ENCODE peak calls at places on chromosomes 5 and 9, in nine cellular contexts. Y is B cell, V is AG09309, H is lung, F is BE2C, X is mammary epithelial cell, L is MM.1S, A is PC-3, P is epithelial cell of esophagus. Q is an unnamed sample.

GRCh38 chr5:146744358-146744757 is 134.2 kb downstream of the PPP2R2B start:
- DNase-seq in Y (no peak), V (no peak), H (no peak), F (no peak), X (peak), L (no peak), A (peak), P (peak), Q (no peak)

GRCh38 chr5:43301653-43302091 is 11.5 kb downstream of the HMGCS1 start:
- DNase-seq in Y (no peak), V (no peak), H (no peak), F (no peak), X (no peak), L (no peak), A (no peak), P (no peak), Q (no peak)

GRCh38 chr9:14068690-14069089 is 245.3 kb downstream of the NFIB start:
- DNase-seq in Y (no peak), V (no peak), H (no peak), F (no peak), X (no peak), L (no peak), A (no peak), P (no peak), Q (no peak)

GRCh38 chr5:124867064-124867707 is 120.7 kb upstream of the ZNF608 start:
- DNase-seq in Y (no peak), V (peak), H (no peak), F (no peak), X (peak), L (no peak), A (no peak), P (peak), Q (no peak)

GRCh38 chr5:72651779-72652178 is 144.6 kb upstream of the ZNF366 start:
- DNase-seq in Y (no peak), V (no peak), H (no peak), F (no peak), X (no peak), L (no peak), A (peak), P (peak), Q (no peak)

GRCh38 chr5:139283252-139284166 is 10.0 kb upstream of the MATR3 start:
- DNase-seq in Y (no peak), V (no peak), H (no peak), F (no peak), X (no peak), L (no peak), A (no peak), P (no peak), Q (no peak)

GRCh38 chr5:172443441-172444109 is 10.8 kb downstream of the SH3PXD2B start:
- DNase-seq in Y (no peak), V (peak), H (peak), F (peak), X (peak), L (no peak), A (peak), P (peak), Q (no peak)

GRCh38 chr5:53642006-53642405 is 81.6 kb downstream of the NDUFS4 start:
- DNase-seq in Y (no peak), V (peak), H (no peak), F (no peak), X (peak), L (no peak), A (no peak), P (peak), Q (no peak)

GRCh38 chr5:7015586-7016256 is 302.5 kb downstream of the TENT4A start:
- DNase-seq in Y (no peak), V (no peak), H (no peak), F (no peak), X (no peak), L (no peak), A (peak), P (peak), Q (no peak)

GRCh38 chr5:180611140-180611850 is 20.0 kb upstream of the SCGB3A1 start:
- DNase-seq in Y (no peak), V (no peak), H (no peak), F (no peak), X (no peak), L (no peak), A (peak), P (no peak), Q (no peak)

GRCh38 chr5:88480766-88481499 is 212.3 kb upstream of the TMEM161B start:
- DNase-seq in Y (no peak), V (no peak), H (no peak), F (no peak), X (no peak), L (no peak), A (no peak), P (no peak), Q (no peak)

GRCh38 chr9:38251036-38251335 is 141.5 kb upstream of the ALDH1B1 start:
- DNase-seq in Y (no peak), V (no peak), H (no peak), F (no peak), X (no peak), L (no peak), A (no peak), P (no peak), Q (no peak)

GRCh38 chr5:141199359-141200235 is at the start of gene PCDHB11:
- DNase-seq in Y (no peak), V (no peak), H (no peak), F (no peak), X (peak), L (peak), A (peak), P (no peak), Q (no peak)
- TF ChIP-seq CTCF in Y (no peak), V (peak), H (no peak), F (peak), X (no peak), L (peak), A (peak), P (no peak), Q (no peak)

GRCh38 chr9:74645007-74645639 is 148.0 kb downstream of the RORB start:
- DNase-seq in Y (no peak), V (no peak), H (no peak), F (peak), X (peak), L (peak), A (peak), P (peak), Q (peak)
- TF ChIP-seq CTCF in Y (peak), V (peak), H (no peak), F (peak), X (peak), L (peak), A (peak), P (peak), Q (peak)

GRCh38 chr9:90775657-90776056 is 26.0 kb upstream of the SYK start:
- DNase-seq in Y (no peak), V (no peak), H (no peak), F (no peak), X (no peak), L (peak), A (no peak), P (no peak), Q (no peak)

GRCh38 chr9:90772381-90772780 is 29.2 kb upstream of the SYK start:
- DNase-seq in Y (no peak), V (no peak), H (no peak), F (no peak), X (no peak), L (no peak), A (no peak), P (no peak), Q (no peak)

GRCh38 chr9:90773593-90773992 is 28.0 kb upstream of the SYK start:
- DNase-seq in Y (no peak), V (no peak), H (no peak), F (peak), X (peak), L (peak), A (peak), P (peak), Q (no peak)

GRCh38 chr9:90770927-90771326 is 30.7 kb upstream of the SYK start:
- DNase-seq in Y (no peak), V (no peak), H (no peak), F (no peak), X (peak), L (no peak), A (peak), P (peak), Q (no peak)

GRCh38 chr9:90774682-90775081 is 26.9 kb upstream of the SYK start:
- DNase-seq in Y (peak), V (no peak), H (no peak), F (no peak), X (no peak), L (peak), A (peak), P (peak), Q (peak)
- TF ChIP-seq CTCF in Y (peak), V (no peak), H (no peak), F (no peak), X (peak), L (peak), A (no peak), P (peak), Q (peak)

GRCh38 chr5:14272548-14273205 is 129.5 kb downstream of the TRIO start:
- DNase-seq in Y (no peak), V (no peak), H (no peak), F (no peak), X (no peak), L (no peak), A (no peak), P (no peak), Q (no peak)

GRCh38 chr5:14280294-14280854 is 137.2 kb downstream of the TRIO start:
- DNase-seq in Y (no peak), V (no peak), H (no peak), F (no peak), X (no peak), L (no peak), A (no peak), P (no peak), Q (no peak)

GRCh38 chr5:14281746-14282181 is 138.6 kb downstream of the TRIO start:
- DNase-seq in Y (no peak), V (no peak), H (no peak), F (no peak), X (no peak), L (no peak), A (no peak), P (no peak), Q (peak)

GRCh38 chr5:14273207-14273767 is 130.1 kb downstream of the TRIO start:
- DNase-seq in Y (no peak), V (no peak), H (no peak), F (no peak), X (no peak), L (no peak), A (no peak), P (no peak), Q (no peak)

DNA sequence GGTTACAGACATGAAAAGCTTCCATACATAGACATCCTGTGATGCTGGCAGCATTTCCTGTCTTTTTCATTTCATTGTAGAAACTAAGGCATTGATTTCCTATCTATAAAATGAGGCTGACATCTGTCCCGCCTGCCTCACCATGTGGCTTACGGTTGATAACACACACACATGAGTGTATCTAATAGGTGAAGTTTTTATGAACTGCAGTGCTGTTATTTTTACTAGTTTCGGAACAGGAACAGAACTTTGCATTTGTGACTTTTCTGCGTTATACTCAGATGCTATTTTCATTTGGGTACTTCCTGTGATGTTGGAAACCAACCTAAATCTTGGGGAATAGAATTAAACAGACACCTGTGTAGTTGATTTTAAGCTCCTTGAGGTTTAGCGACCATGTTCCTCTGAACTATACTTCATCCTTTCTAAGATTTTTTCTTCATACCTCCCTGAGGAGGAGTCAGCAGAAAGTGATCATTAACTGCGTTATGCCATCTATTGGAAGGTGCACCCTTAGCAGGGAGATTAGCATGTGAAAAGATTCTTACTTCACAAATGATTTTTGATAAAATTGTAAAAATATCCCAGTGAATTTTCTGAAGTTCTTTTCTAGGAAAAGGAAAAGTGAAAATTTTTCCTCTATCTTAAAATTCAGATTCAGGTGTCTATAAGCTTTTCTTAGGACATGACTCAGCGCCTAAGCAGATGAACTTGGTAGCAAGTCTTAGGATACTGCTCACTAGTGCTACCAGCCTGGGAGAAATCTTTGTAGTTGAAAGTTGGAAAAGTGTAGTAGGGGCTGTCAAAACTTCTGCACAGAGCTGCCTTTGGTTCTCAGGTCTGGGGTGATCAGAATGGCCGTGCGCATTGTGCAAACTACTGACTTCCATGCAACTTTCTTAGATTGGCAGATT is 134.5 kb downstream of the TRIO start:
- DNase-seq in Y (no peak), V (no peak), H (no peak), F (no peak), X (no peak), L (no peak), A (no peak), P (no peak), Q (no peak)
- TF ChIP-seq CTCF in Y (no peak), V (no peak), H (no peak), F (no peak), X (no peak), L (no peak), A (peak), P (no peak), Q (no peak)

GRCh38 chr9:75589497-75589896 is 301.0 kb upstream of the PCSK5 start:
- DNase-seq in Y (no peak), V (no peak), H (no peak), F (no peak), X (no peak), L (no peak), A (no peak), P (no peak), Q (no peak)

GRCh38 chr9:75593920-75594319 is 296.6 kb upstream of the PCSK5 start:
- DNase-seq in Y (no peak), V (no peak), H (no peak), F (no peak), X (no peak), L (no peak), A (no peak), P (no peak), Q (no peak)

GRCh38 chr9:75591972-75592371 is 298.5 kb upstream of the PCSK5 start:
- DNase-seq in Y (no peak), V (no peak), H (no peak), F (no peak), X (no peak), L (no peak), A (no peak), P (no peak), Q (no peak)

GRCh38 chr9:75582870-75583269 is 307.6 kb upstream of the PCSK5 start:
- DNase-seq in Y (no peak), V (no peak), H (no peak), F (no peak), X (no peak), L (no peak), A (no peak), P (no peak), Q (no peak)

GRCh38 chr9:75588808-75589207 is 301.7 kb upstream of the PCSK5 start:
- DNase-seq in Y (no peak), V (no peak), H (no peak), F (no peak), X (peak), L (no peak), A (peak), P (peak), Q (no peak)
- TF ChIP-seq CTCF in Y (no peak), V (no peak), H (no peak), F (peak), X (peak), L (peak), A (no peak), P (peak), Q (no peak)

Q was measured in GM10248.